ENCODE peak calls at places on chromosomes 6 and 20, in four cellular contexts. Q, V, Y and L are unnamed samples.
A peak's percentile ranks its signal among the peaks of the same experiment; 100 is the strongest.

GRCh38 chr6:139778688-139779087 is 404.2 kb upstream of the CITED2 start:
- DNase-seq in Q (no peak), V (no peak), Y (no peak), L (no peak)

GRCh38 chr6:57021086-57021720 is 25.3 kb upstream of the KIAA1586 start:
- DNase-seq in Q (no peak), V (no peak), Y (peak; percentile 56), L (peak; percentile 54)

GRCh38 chr6:137550527-137550926 is 56.3 kb upstream of the OLIG3 start:
- DNase-seq in Q (no peak), V (no peak), Y (no peak), L (no peak)

GRCh38 chr6:10505529-10505928 is 15.6 kb upstream of the GCNT2 start:
- DNase-seq in Q (no peak), V (no peak), Y (peak; percentile 32), L (no peak)

GRCh38 chr20:32581839-32582658 is 3.1 kb downstream of the NOL4L start:
- DNase-seq in Q (no peak), V (no peak), Y (no peak), L (peak; percentile 34)

GRCh38 chr20:3192226-3193015 is 12.1 kb downstream of the DDRGK1 start:
- DNase-seq in Q (no peak), V (no peak), Y (no peak), L (no peak)

GRCh38 chr6:37135835-37136694 is 33.9 kb upstream of the PIM1 start:
- DNase-seq in Q (no peak), V (no peak), Y (no peak), L (no peak)

GRCh38 chr6:149723771-149724417 is 6.0 kb upstream of the LATS1 start:
- DNase-seq in Q (no peak), V (peak; percentile 60), Y (peak; percentile 74), L (peak; percentile 83)

GRCh38 chr20:44615169-44615791 is 32.9 kb downstream of the PKIG start:
- DNase-seq in Q (no peak), V (no peak), Y (no peak), L (no peak)

GRCh38 chr6:105322499-105323231 is 80.2 kb downstream of the PREP start:
- DNase-seq in Q (no peak), V (no peak), Y (no peak), L (no peak)

GRCh38 chr6:162099685-162100084 is 627.9 kb downstream of the PRKN start:
- DNase-seq in Q (no peak), V (no peak), Y (no peak), L (peak; percentile 49)

GRCh38 chr6:169045486-169045885 is 208.2 kb downstream of the THBS2 start:
- DNase-seq in Q (no peak), V (no peak), Y (no peak), L (no peak)

GRCh38 chr6:43634702-43635303 is 837 bp upstream of the MAD2L1BP start:
- DNase-seq in Q (no peak), V (no peak), Y (no peak), L (no peak)

GRCh38 chr6:43636312-43636667 is 650 bp downstream of the MAD2L1BP start:
- DNase-seq in Q (no peak), V (no peak), Y (no peak), L (peak; percentile 53)

GRCh38 chr6:43630980-43631619 is 2.0 kb upstream of the GTPBP2 start:
- DNase-seq in Q (no peak), V (no peak), Y (peak; percentile 97), L (peak; percentile 95)

GRCh38 chr6:43639984-43640800 is 4.6 kb downstream of the MAD2L1BP start:
- DNase-seq in Q (no peak), V (no peak), Y (peak; percentile 68), L (no peak)

DNA sequence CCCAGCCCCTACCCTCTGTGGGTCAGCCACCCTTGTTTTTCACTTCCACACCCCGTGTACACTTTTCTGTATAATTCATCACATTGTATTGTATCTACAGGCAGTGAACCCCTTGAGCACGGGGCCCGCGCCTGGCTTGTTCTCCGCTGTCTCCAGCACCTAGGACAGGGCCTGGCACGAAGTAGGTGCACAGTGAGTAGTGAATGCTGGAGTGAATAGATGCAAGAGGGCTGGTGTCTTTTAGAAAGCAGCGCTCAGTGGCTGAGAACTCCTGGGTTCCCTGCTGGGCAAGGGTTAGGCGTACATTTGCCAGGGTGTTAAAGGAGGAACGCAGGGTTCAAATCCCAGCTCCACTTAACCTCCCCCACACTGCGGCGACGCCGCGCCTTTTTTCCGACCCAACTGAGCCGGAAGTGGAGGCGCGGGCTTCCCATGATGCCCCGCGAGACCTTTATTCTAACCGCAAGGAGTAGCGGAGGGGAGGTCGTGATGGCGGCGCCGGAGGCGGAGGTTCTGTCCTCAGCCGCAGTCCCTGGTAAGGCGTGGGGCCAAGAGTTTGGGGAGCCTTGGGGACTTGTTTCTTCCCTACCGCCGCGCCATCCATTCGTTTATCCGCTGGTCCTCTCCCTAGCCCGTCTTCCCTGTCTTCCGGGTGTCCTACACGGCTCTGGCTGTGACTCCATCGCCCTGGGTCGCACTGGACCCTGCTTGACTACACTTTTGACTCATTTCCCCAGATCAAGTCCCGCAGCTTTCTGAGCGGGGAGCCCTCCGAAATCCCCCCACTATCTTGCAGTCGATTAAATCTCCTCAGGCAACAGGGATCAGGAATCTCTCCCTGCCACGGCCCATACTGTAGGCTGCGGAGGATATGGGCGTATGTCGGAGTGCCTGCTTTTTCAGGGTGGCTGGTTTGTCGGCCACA is at the start of gene MAD2L1BP:
- DNase-seq in Q (peak; percentile 32), V (peak; percentile 91), Y (peak; percentile 87), L (peak; percentile 86)
- TF ChIP-seq POLR2A in Q (no peak), V (peak; percentile 92), Y (peak; percentile 99), L (peak; percentile 96)

DNA sequence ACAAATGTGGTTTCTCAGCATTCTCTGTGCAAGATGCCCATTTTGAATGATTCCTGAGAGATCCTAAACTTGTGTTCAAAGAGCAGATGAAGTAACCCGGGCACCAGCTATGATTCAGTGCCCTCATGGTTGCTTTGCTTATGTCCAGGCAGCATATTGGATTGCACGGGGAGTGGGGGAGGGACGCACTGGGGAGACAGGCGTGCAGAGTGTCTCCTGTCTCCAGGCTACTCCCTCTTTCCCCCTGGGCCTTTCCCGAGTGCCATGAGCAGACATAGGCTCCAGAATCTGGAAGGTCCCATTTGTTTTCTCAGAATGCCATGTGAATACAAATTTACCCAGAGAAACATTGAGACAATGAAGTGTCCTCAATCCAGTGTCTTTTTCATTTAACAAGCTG is 4.0 kb downstream of the SYNDIG1 start:
- DNase-seq in Q (no peak), V (no peak), Y (no peak), L (no peak)
- TF ChIP-seq POLR2A in Q (no peak), V (no peak), Y (no peak), L (no peak)

GRCh38 chr6:26157150-26157837 is 70.1 kb downstream of the HFE start:
- DNase-seq in Q (no peak), V (peak; percentile 77), Y (peak; percentile 50), L (peak; percentile 93)
- TF ChIP-seq POLR2A in Q (peak; percentile 42), V (no peak), Y (peak; percentile 99), L (peak; percentile 81)

DNA sequence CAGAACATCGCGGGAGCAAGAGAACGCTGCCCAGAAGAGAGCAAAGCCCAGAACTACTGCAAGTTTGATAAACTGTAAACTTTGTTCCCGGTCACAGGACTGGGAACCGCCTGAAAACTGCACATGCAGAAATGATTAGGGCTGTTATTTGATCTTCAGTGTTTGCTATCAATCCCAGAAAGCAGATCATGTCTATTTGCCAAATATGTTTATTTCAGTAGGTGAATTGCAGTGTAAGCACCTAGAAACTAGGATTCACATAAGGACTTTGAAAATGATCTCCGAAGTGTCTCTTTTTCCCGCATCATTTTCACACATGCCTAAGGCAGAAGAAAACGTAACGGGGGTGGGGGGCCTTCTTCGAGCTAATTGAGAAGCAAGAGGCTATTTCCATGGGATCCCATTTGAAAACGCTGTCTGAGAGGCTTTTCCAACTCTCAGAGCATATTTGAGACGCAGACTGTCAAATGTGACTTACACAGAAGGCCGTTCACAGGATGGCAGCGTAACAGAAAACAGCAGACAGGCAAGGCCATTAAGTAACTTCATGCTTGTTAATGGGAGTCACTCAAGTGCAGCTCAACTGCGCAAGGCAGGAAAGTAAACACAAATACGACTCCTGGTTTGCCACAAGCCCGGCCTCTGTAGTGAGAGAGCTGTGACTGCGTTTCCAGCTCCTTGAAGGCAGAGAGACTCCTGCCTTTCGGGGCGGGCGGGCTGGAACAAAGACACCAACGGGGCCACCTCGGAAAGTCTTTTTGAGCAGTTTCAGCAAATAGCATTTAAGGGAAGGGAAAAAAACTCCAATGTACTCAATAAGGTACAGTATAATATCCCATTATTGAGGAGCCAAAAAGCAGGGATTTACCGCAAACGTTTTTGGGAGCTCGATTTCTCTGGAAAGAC is 144.7 kb upstream of the ZNF217 start:
- DNase-seq in Q (no peak), V (peak; percentile 47), Y (peak; percentile 66), L (peak; percentile 45)
- TF ChIP-seq POLR2A in Q (no peak), V (peak; percentile 39), Y (peak; percentile 63), L (no peak)

GRCh38 chr20:50731055-50731929 is at the start of gene PARD6B:
- DNase-seq in Q (peak; percentile 95), V (peak; percentile 99), Y (peak; percentile 100), L (peak; percentile 99)
- TF ChIP-seq POLR2A in Q (no peak), V (peak; percentile 80), Y (peak; percentile 74), L (peak; percentile 66)

GRCh38 chr6:27126815-27127537 is 120.5 kb upstream of the PRSS16 start:
- DNase-seq in Q (peak; percentile 33), V (peak; percentile 93), Y (peak; percentile 78), L (peak; percentile 91)
- TF ChIP-seq POLR2A in Q (no peak), V (no peak), Y (peak; percentile 52), L (peak; percentile 40)